ENCODE peak calls at places on chromosome 15, in four cellular contexts. One of them, this sample, is unnamed.

GRCh38 chr15:23642413-23643044 is 5.1 kb downstream of the MAGEL2 start:
- DNase-seq in NAMALWA: peak
- DNase-seq in MCF 10A: peak
- DNase-seq in ELF-1: peak
- DNase-seq in this sample: no peak

GRCh38 chr15:94412979-94413741 is 181.8 kb downstream of the MCTP2 start:
- DNase-seq in MCF 10A: peak
- DNase-seq in ELF-1: no peak
- DNase-seq in NAMALWA: peak
- DNase-seq in this sample: peak

GRCh38 chr15:70278644-70279043 is 180.9 kb upstream of the TLE3 start:
- DNase-seq in MCF 10A: no peak
- DNase-seq in NAMALWA: no peak
- DNase-seq in ELF-1: no peak
- DNase-seq in this sample: no peak

GRCh38 chr15:71784719-71785118 is 25.6 kb upstream of the NR2E3 start:
- DNase-seq in NAMALWA: peak
- DNase-seq in ELF-1: no peak
- DNase-seq in MCF 10A: no peak
- DNase-seq in this sample: no peak

GRCh38 chr15:66692808-66693596 is 9.0 kb upstream of the SMAD6 start:
- DNase-seq in MCF 10A: no peak
- DNase-seq in ELF-1: no peak
- DNase-seq in NAMALWA: peak
- DNase-seq in this sample: no peak

GRCh38 chr15:78540955-78541743 is 905 bp downstream of the PSMA4 start:
- DNase-seq in MCF 10A: peak
- DNase-seq in NAMALWA: peak
- DNase-seq in ELF-1: peak
- DNase-seq in this sample: no peak

GRCh38 chr15:23877502-23878412 is 190.7 kb upstream of the NDN start:
- DNase-seq in NAMALWA: no peak
- DNase-seq in ELF-1: peak
- DNase-seq in MCF 10A: no peak
- DNase-seq in this sample: no peak

GRCh38 chr15:50003786-50004334 is 115.2 kb downstream of the ATP8B4 start:
- DNase-seq in MCF 10A: peak
- DNase-seq in ELF-1: peak
- DNase-seq in NAMALWA: peak
- DNase-seq in this sample: peak

GRCh38 chr15:78065973-78066946 is 11.3 kb downstream of the TBC1D2B start:
- DNase-seq in MCF 10A: no peak
- DNase-seq in ELF-1: no peak
- DNase-seq in NAMALWA: peak
- DNase-seq in this sample: peak

GRCh38 chr15:85706779-85707518 is 87.8 kb downstream of the KLHL25 start:
- DNase-seq in ELF-1: no peak
- DNase-seq in MCF 10A: no peak
- DNase-seq in NAMALWA: peak
- DNase-seq in this sample: no peak

GRCh38 chr15:48021336-48022086 is 99.3 kb upstream of the SLC24A5 start:
- DNase-seq in ELF-1: no peak
- DNase-seq in NAMALWA: no peak
- DNase-seq in MCF 10A: no peak
- DNase-seq in this sample: peak